ENCODE peak calls at places on chromosomes 7 and 10, in nine cellular contexts. Y, V, C, A, Q, P, X, Z and R are unnamed samples.

GRCh38 chr7:68748934-68749695 is 849.2 kb upstream of the AUTS2 start:
- DNase-seq in C (no peak), A (no peak), P (no peak), Y (no peak), Z (no peak), V (no peak), X (no peak), Q (no peak), R (no peak)

GRCh38 chr7:20220824-20221547 is 3.8 kb upstream of the MACC1 start:
- DNase-seq in V (no peak), C (peak; percentile 97), Y (no peak), Z (no peak), X (peak; percentile 56), A (peak; percentile 90), Q (no peak), P (no peak), R (no peak)

GRCh38 chr10:72044417-72045041 is 43.8 kb downstream of the SPOCK2 start:
- DNase-seq in X (no peak), Z (no peak), Q (no peak), P (no peak), V (no peak), Y (no peak), A (no peak), C (peak; percentile 28), R (no peak)

GRCh38 chr7:40199076-40199802 is 64.4 kb downstream of the SUGCT start:
- DNase-seq in Y (no peak), P (peak; percentile 38), A (no peak), V (no peak), X (no peak), Z (no peak), Q (peak; percentile 70), C (peak; percentile 63), R (no peak)

GRCh38 chr10:14074062-14074884 is 256.5 kb downstream of the FRMD4A start:
- DNase-seq in Z (no peak), P (no peak), C (peak; percentile 100), Q (peak; percentile 99), A (no peak), V (no peak), X (peak; percentile 77), Y (no peak), R (no peak)

GRCh38 chr7:142618655-142619351 is 130.5 kb upstream of the PRSS1 start:
- DNase-seq in A (no peak), Y (no peak), V (no peak), Z (no peak), P (no peak), C (no peak), Q (no peak), X (no peak), R (no peak)

GRCh38 chr7:29548823-29549222 is 14.8 kb upstream of the PRR15 start:
- DNase-seq in Q (no peak), C (no peak), X (no peak), A (no peak), Z (no peak), V (no peak), Y (no peak), P (no peak), R (no peak)

GRCh38 chr10:93788413-93789208 is 30.9 kb downstream of the LGI1 start:
- DNase-seq in Y (no peak), C (no peak), Q (no peak), P (no peak), Z (no peak), A (no peak), V (no peak), X (no peak), R (no peak)

GRCh38 chr10:124142296-124142853 is 49.0 kb upstream of the CHST15 start:
- DNase-seq in X (no peak), Y (no peak), A (no peak), Q (no peak), Z (no peak), V (no peak), P (no peak), C (no peak), R (no peak)

GRCh38 chr10:16195178-16195769 is 241.5 kb upstream of the PTER start:
- DNase-seq in Q (no peak), A (peak; percentile 53), Y (peak; percentile 8), V (no peak), C (no peak), X (no peak), Z (no peak), P (no peak), R (peak; percentile 67)

GRCh38 chr7:157991761-157992160 is 595.9 kb downstream of the PTPRN2 start:
- DNase-seq in P (no peak), V (no peak), Y (no peak), C (no peak), Q (no peak), Z (no peak), X (no peak), A (no peak), R (no peak)

GRCh38 chr7:70417061-70417655 is 714.8 kb upstream of the GALNT17 start:
- DNase-seq in V (no peak), X (no peak), C (no peak), Q (no peak), Y (no peak), P (no peak), Z (no peak), A (no peak), R (no peak)

GRCh38 chr10:101572785-101573184 is 15.3 kb downstream of the POLL start:
- DNase-seq in Q (no peak), X (no peak), V (no peak), P (no peak), C (no peak), Y (no peak), A (no peak), Z (no peak), R (no peak)

GRCh38 chr7:3370068-3370704 is 69.1 kb downstream of the SDK1 start:
- DNase-seq in V (no peak), Z (no peak), Q (no peak), A (no peak), P (no peak), Y (no peak), X (no peak), C (no peak), R (no peak)

GRCh38 chr10:75889051-75889450 is 457.6 kb downstream of the LRMDA start:
- DNase-seq in Q (no peak), V (no peak), P (no peak), Z (no peak), X (no peak), Y (no peak), C (no peak), A (no peak), R (no peak)

GRCh38 chr7:44281811-44282600 is 43.4 kb downstream of the CAMK2B start:
- DNase-seq in C (no peak), Q (no peak), A (no peak), Z (no peak), Y (no peak), X (no peak), P (no peak), V (no peak), R (no peak)

GRCh38 chr10:68752711-68753110 is 31.7 kb downstream of the CCAR1 start:
- DNase-seq in Z (no peak), P (no peak), C (no peak), Q (no peak), A (peak; percentile 31), Y (no peak), X (no peak), V (no peak), R (no peak)

GRCh38 chr10:132386419-132386831 is 10.6 kb upstream of the PWWP2B start:
- DNase-seq in C (no peak), Y (no peak), V (no peak), Q (no peak), P (no peak), X (no peak), Z (no peak), A (no peak), R (no peak)

GRCh38 chr10:53432035-53432434 is 659.5 kb upstream of the MBL2 start:
- DNase-seq in Y (no peak), C (no peak), Q (no peak), V (no peak), A (no peak), P (no peak), X (no peak), Z (no peak), R (no peak)

GRCh38 chr10:129031233-129032150 is 435.5 kb upstream of the MGMT start:
- DNase-seq in Y (peak; percentile 23), X (peak; percentile 2), Q (peak; percentile 60), A (peak; percentile 48), V (peak; percentile 25), C (peak; percentile 12), Z (peak; percentile 59), P (peak; percentile 73), R (peak; percentile 14)

GRCh38 chr10:126935263-126935946 is 30.2 kb downstream of the DOCK1 start:
- DNase-seq in V (no peak), Z (no peak), C (peak; percentile 34), A (no peak), Y (no peak), X (no peak), Q (no peak), P (no peak), R (no peak)

GRCh38 chr10:130340816-130341215 is 204.6 kb downstream of the GLRX3 start:
- DNase-seq in Z (no peak), P (no peak), V (no peak), Y (no peak), A (no peak), X (no peak), Q (no peak), C (no peak), R (no peak)

GRCh38 chr7:5528071-5528814 is 104.6 kb upstream of the TNRC18 start:
- DNase-seq in A (no peak), C (peak; percentile 36), X (no peak), Y (no peak), P (no peak), Q (peak; percentile 25), Z (peak; percentile 53), V (peak; percentile 61), R (no peak)

GRCh38 chr10:118369806-118370205 is 27.7 kb upstream of the FAM204A start:
- DNase-seq in V (no peak), X (no peak), A (no peak), P (no peak), Y (no peak), C (no peak), Z (no peak), Q (no peak), R (no peak)

GRCh38 chr7:105932835-105933477 is 30.1 kb upstream of the CDHR3 start:
- DNase-seq in Y (no peak), Z (no peak), C (peak; percentile 67), Q (no peak), A (no peak), V (no peak), P (no peak), X (peak; percentile 10), R (no peak)

GRCh38 chr10:97124211-97124610 is 61.5 kb downstream of the SLIT1 start:
- DNase-seq in Y (no peak), P (no peak), V (no peak), Z (no peak), X (no peak), A (no peak), C (no peak), Q (no peak), R (no peak)

GRCh38 chr7:76023002-76023401 is 24.8 kb downstream of the STYXL1 start:
- DNase-seq in P (peak; percentile 89), A (peak; percentile 76), Y (no peak), Q (no peak), Z (no peak), V (no peak), C (no peak), X (no peak), R (no peak)

GRCh38 chr10:24872049-24872789 is 80.2 kb downstream of the PRTFDC1 start:
- DNase-seq in V (no peak), A (no peak), C (no peak), Y (no peak), P (no peak), X (no peak), Z (no peak), Q (no peak), R (no peak)

GRCh38 chr7:30812676-30813075 is 41.5 kb downstream of the MINDY4 start:
- DNase-seq in Y (no peak), V (no peak), Z (no peak), X (no peak), A (no peak), C (no peak), P (no peak), Q (no peak), R (no peak)

GRCh38 chr7:135147899-135148721 is at the start of gene TMEM140:
- DNase-seq in C (peak; percentile 64), P (peak; percentile 41), A (peak; percentile 61), X (peak; percentile 81), Z (peak; percentile 56), Q (peak; percentile 85), V (peak; percentile 78), Y (peak; percentile 61), R (peak; percentile 26)

GRCh38 chr7:75776295-75776971 is 4.4 kb upstream of the CCL26 start:
- DNase-seq in Q (no peak), V (peak; percentile 57), X (peak; percentile 53), Y (peak; percentile 24), P (peak; percentile 29), Z (peak; percentile 44), A (peak; percentile 96), C (peak; percentile 89), R (peak; percentile 88)